ENCODE peak calls at places on chromosomes 11 and 22, in four cellular contexts. One of them, this sample, is unnamed.

GRCh38 chr11:69500285-69501120 is 19.0 kb downstream of the LINC01488 start:
- DNase-seq in mucosa of descending colon: no peak
- DNase-seq in Peyer's patch: no peak
- DNase-seq in A549: no peak
- DNase-seq in this sample: no peak

GRCh38 chr11:44096360-44097188 is 1.1 kb downstream of the EXT2 start:
- DNase-seq in A549: peak; percentile 4
- DNase-seq in mucosa of descending colon: peak; percentile 66
- DNase-seq in Peyer's patch: no peak
- DNase-seq in this sample: no peak

GRCh38 chr22:47169801-47170140 is 407.3 kb downstream of the TBC1D22A start:
- DNase-seq in Peyer's patch: no peak
- DNase-seq in A549: no peak
- DNase-seq in mucosa of descending colon: no peak
- DNase-seq in this sample: no peak

GRCh38 chr11:75325713-75326438 is 25.6 kb downstream of the ARRB1 start:
- DNase-seq in mucosa of descending colon: peak; percentile 81
- DNase-seq in A549: peak; percentile 84
- DNase-seq in Peyer's patch: no peak
- DNase-seq in this sample: no peak

GRCh38 chr11:44952500-44953260 is 2.0 kb upstream of the TP53I11 start:
- DNase-seq in mucosa of descending colon: no peak
- DNase-seq in Peyer's patch: no peak
- DNase-seq in A549: no peak
- DNase-seq in this sample: peak; percentile 25

GRCh38 chr11:16528639-16529038 is 172.3 kb upstream of the SOX6 start:
- DNase-seq in A549: no peak
- DNase-seq in Peyer's patch: no peak
- DNase-seq in mucosa of descending colon: no peak
- DNase-seq in this sample: no peak

GRCh38 chr22:27489265-27489675 is 312.3 kb downstream of the MN1 start:
- DNase-seq in mucosa of descending colon: peak; percentile 79
- DNase-seq in Peyer's patch: no peak
- DNase-seq in A549: peak; percentile 38
- DNase-seq in this sample: no peak

GRCh38 chr22:39246690-39247332 is 2.0 kb upstream of the PDGFB start:
- DNase-seq in Peyer's patch: no peak
- DNase-seq in A549: no peak
- DNase-seq in mucosa of descending colon: no peak
- DNase-seq in this sample: no peak

GRCh38 chr11:12050470-12050891 is 42.1 kb upstream of the DKK3 start:
- DNase-seq in Peyer's patch: no peak
- DNase-seq in A549: no peak
- DNase-seq in mucosa of descending colon: no peak
- DNase-seq in this sample: no peak

GRCh38 chr11:117281159-117281558 is 10.0 kb upstream of the BACE1-AS start:
- DNase-seq in A549: peak; percentile 11
- DNase-seq in Peyer's patch: no peak
- DNase-seq in mucosa of descending colon: no peak
- DNase-seq in this sample: no peak

GRCh38 chr11:35944503-35945136 is 758 bp downstream of the LDLRAD3 start:
- DNase-seq in A549: no peak
- DNase-seq in Peyer's patch: no peak
- DNase-seq in mucosa of descending colon: no peak
- DNase-seq in this sample: no peak

GRCh38 chr11:30172872-30173271 is 57.9 kb upstream of the FSHB start:
- DNase-seq in mucosa of descending colon: no peak
- DNase-seq in Peyer's patch: no peak
- DNase-seq in A549: no peak
- DNase-seq in this sample: no peak

GRCh38 chr22:36901411-36902142 is 11.9 kb upstream of the CSF2RB start:
- DNase-seq in mucosa of descending colon: no peak
- DNase-seq in A549: no peak
- DNase-seq in Peyer's patch: peak; percentile 21
- DNase-seq in this sample: no peak

GRCh38 chr11:65440831-65441499 is 18.4 kb downstream of the NEAT1 start:
- DNase-seq in A549: peak; percentile 38
- DNase-seq in Peyer's patch: peak; percentile 52
- DNase-seq in mucosa of descending colon: no peak
- DNase-seq in this sample: no peak

GRCh38 chr11:65439331-65440181 is 17.0 kb downstream of the NEAT1 start:
- DNase-seq in Peyer's patch: peak; percentile 15
- DNase-seq in mucosa of descending colon: no peak
- DNase-seq in A549: peak; percentile 33
- DNase-seq in this sample: no peak

GRCh38 chr11:65436412-65437032 is 13.9 kb downstream of the NEAT1 start:
- DNase-seq in A549: no peak
- DNase-seq in Peyer's patch: peak; percentile 11
- DNase-seq in mucosa of descending colon: no peak
- DNase-seq in this sample: no peak

GRCh38 chr11:65437436-65438227 is 15.0 kb downstream of the NEAT1 start:
- DNase-seq in mucosa of descending colon: no peak
- DNase-seq in Peyer's patch: peak; percentile 15
- DNase-seq in A549: peak; percentile 41
- DNase-seq in this sample: no peak

GRCh38 chr11:65438257-65439151 is 15.9 kb downstream of the NEAT1 start:
- DNase-seq in Peyer's patch: no peak
- DNase-seq in A549: peak; percentile 16
- DNase-seq in mucosa of descending colon: no peak
- DNase-seq in this sample: no peak
- H3K4me1 ChIP-seq in Peyer's patch: peaks cover 25% of the 10 kb centered on the region
- H3K4me1 ChIP-seq in A549: peaks cover 94% of the 10 kb centered on the region
- H3K4me1 ChIP-seq in mucosa of descending colon: peaks cover 5% of the 10 kb centered on the region
- H3K4me1 ChIP-seq in this sample: peaks cover 64% of the 10 kb centered on the region

GRCh38 chr11:27467181-27467913 is 5.2 kb downstream of the LGR4 start:
- DNase-seq in A549: peak; percentile 46
- DNase-seq in mucosa of descending colon: no peak
- DNase-seq in Peyer's patch: no peak
- DNase-seq in this sample: no peak

GRCh38 chr11:27465629-27466028 is 7.0 kb downstream of the LGR4 start:
- DNase-seq in Peyer's patch: no peak
- DNase-seq in mucosa of descending colon: no peak
- DNase-seq in A549: no peak
- DNase-seq in this sample: no peak

GRCh38 chr11:27462543-27462942 is 10.0 kb downstream of the LGR4 start:
- DNase-seq in Peyer's patch: no peak
- DNase-seq in A549: peak; percentile 45
- DNase-seq in mucosa of descending colon: no peak
- DNase-seq in this sample: no peak

GRCh38 chr11:27466363-27466762 is 6.2 kb downstream of the LGR4 start:
- DNase-seq in mucosa of descending colon: no peak
- DNase-seq in A549: no peak
- DNase-seq in Peyer's patch: no peak
- DNase-seq in this sample: no peak

GRCh38 chr11:27464155-27464759 is 8.3 kb downstream of the LGR4 start:
- DNase-seq in A549: peak; percentile 79
- DNase-seq in mucosa of descending colon: no peak
- DNase-seq in Peyer's patch: no peak
- DNase-seq in this sample: no peak
- H3K4me1 ChIP-seq in A549: peaks cover 94% of the 10 kb centered on the region
- H3K4me1 ChIP-seq in mucosa of descending colon: peaks cover 16% of the 10 kb centered on the region
- H3K4me1 ChIP-seq in Peyer's patch: no peaks in the 10 kb centered on the region
- H3K4me1 ChIP-seq in this sample: no peaks in the 10 kb centered on the region

GRCh38 chr11:68335693-68336092 is 23.3 kb downstream of the LRP5 start:
- DNase-seq in mucosa of descending colon: no peak
- DNase-seq in Peyer's patch: no peak
- DNase-seq in A549: no peak
- DNase-seq in this sample: no peak

GRCh38 chr11:68338041-68338800 is 25.8 kb downstream of the LRP5 start:
- DNase-seq in mucosa of descending colon: no peak
- DNase-seq in A549: peak; percentile 31
- DNase-seq in Peyer's patch: no peak
- DNase-seq in this sample: no peak

GRCh38 chr11:68340003-68340767 is 27.8 kb downstream of the LRP5 start:
- DNase-seq in A549: no peak
- DNase-seq in mucosa of descending colon: no peak
- DNase-seq in Peyer's patch: no peak
- DNase-seq in this sample: peak; percentile 55

GRCh38 chr11:68334923-68335322 is 22.5 kb downstream of the LRP5 start:
- DNase-seq in mucosa of descending colon: no peak
- DNase-seq in A549: no peak
- DNase-seq in Peyer's patch: no peak
- DNase-seq in this sample: no peak

DNA sequence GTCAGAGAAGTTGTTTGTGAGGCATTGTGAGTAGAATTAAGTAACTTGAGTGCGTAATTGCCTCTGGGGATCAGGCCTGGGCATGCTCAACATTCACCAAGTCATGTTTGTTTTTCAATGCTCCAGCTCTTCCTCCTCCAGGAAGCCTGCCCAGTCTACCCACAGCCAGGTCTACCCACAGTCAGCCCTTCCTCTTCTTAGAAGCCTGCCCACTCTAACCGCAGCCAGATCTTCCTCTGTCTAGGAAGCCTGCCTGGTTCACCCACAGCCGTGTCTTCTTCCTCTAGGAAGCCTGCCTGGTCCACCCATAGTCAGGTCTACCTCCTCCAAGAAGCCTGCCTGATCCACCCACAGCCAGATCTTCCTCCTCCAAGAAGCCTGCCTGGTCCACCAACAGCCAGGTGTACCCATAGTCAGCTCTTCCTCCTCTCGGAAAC is 25.0 kb downstream of the LRP5 start:
- DNase-seq in mucosa of descending colon: no peak
- DNase-seq in A549: no peak
- DNase-seq in Peyer's patch: no peak
- DNase-seq in this sample: no peak
- H3K4me1 ChIP-seq in mucosa of descending colon: peaks cover 11% of the 10 kb centered on the region
- H3K4me1 ChIP-seq in A549: peaks cover 51% of the 10 kb centered on the region
- H3K4me1 ChIP-seq in Peyer's patch: no peaks in the 10 kb centered on the region
- H3K4me1 ChIP-seq in this sample: peaks cover 54% of the 10 kb centered on the region

GRCh38 chr22:45235851-45236342 is 4.8 kb downstream of the KIAA0930 start:
- DNase-seq in Peyer's patch: peak; percentile 54
- DNase-seq in mucosa of descending colon: no peak
- DNase-seq in A549: no peak
- DNase-seq in this sample: no peak

GRCh38 chr22:45235101-45235777 is 5.5 kb downstream of the KIAA0930 start:
- DNase-seq in A549: no peak
- DNase-seq in mucosa of descending colon: peak; percentile 66
- DNase-seq in Peyer's patch: peak; percentile 77
- DNase-seq in this sample: no peak

GRCh38 chr22:45233827-45234226 is 6.9 kb downstream of the KIAA0930 start:
- DNase-seq in Peyer's patch: no peak
- DNase-seq in mucosa of descending colon: no peak
- DNase-seq in A549: no peak
- DNase-seq in this sample: no peak

GRCh38 chr22:45231293-45231692 is 9.4 kb downstream of the KIAA0930 start:
- DNase-seq in mucosa of descending colon: no peak
- DNase-seq in A549: no peak
- DNase-seq in Peyer's patch: no peak
- DNase-seq in this sample: no peak

GRCh38 chr22:45233386-45233785 is 7.3 kb downstream of the KIAA0930 start:
- DNase-seq in A549: no peak
- DNase-seq in mucosa of descending colon: no peak
- DNase-seq in Peyer's patch: no peak
- DNase-seq in this sample: no peak
- H3K4me1 ChIP-seq in A549: no peaks in the 10 kb centered on the region
- H3K4me1 ChIP-seq in mucosa of descending colon: no peaks in the 10 kb centered on the region
- H3K4me1 ChIP-seq in Peyer's patch: no peaks in the 10 kb centered on the region
- H3K4me1 ChIP-seq in this sample: no peaks in the 10 kb centered on the region

This sample was measured in CD4-positive, alpha-beta memory T cell.